ENCODE peak calls at places on chromosome 15, in seven cellular contexts. U is heart left ventricle, W is HepG2, Q is esophagus squamous epithelium, I is spleen, A is A549, L is transverse colon. Y is an unnamed sample.
A peak's percentile ranks its signal among the peaks of the same experiment; 100 is the strongest.

GRCh38 chr15:68620721-68621528 is 42.1 kb downstream of the CORO2B start:
- DNase-seq in Q (no peak), W (no peak), I (no peak), U (peak; percentile 88), A (no peak), L (peak; percentile 67), Y (peak; percentile 93)

GRCh38 chr15:71390101-71390500 is 274.8 kb downstream of the THSD4 start:
- DNase-seq in I (no peak), Q (no peak), L (no peak), W (no peak), U (no peak), A (no peak), Y (no peak)

GRCh38 chr15:43408789-43409188 is 37.9 kb downstream of the TUBGCP4 start:
- DNase-seq in Q (no peak), W (no peak), I (no peak), U (no peak), A (no peak), L (no peak), Y (no peak)

GRCh38 chr15:37375529-37375928 is 275.2 kb upstream of the MEIS2 start:
- DNase-seq in Q (no peak), I (no peak), U (no peak), A (no peak), W (no peak), L (no peak), Y (no peak)

GRCh38 chr15:22979699-22980188 is 424 bp downstream of the CYFIP1 start:
- DNase-seq in I (peak; percentile 75), Q (no peak), A (no peak), W (no peak), L (peak; percentile 26), U (no peak), Y (no peak)

GRCh38 chr15:22866066-22866465 is 27.6 kb downstream of the NIPA2 start:
- DNase-seq in A (no peak), U (no peak), I (no peak), W (no peak), L (no peak), Q (no peak), Y (no peak)

GRCh38 chr15:74781673-74782595 is at the start of gene CSK:
- DNase-seq in L (peak; percentile 81), U (peak; percentile 92), Q (no peak), I (peak; percentile 96), A (peak; percentile 67), W (no peak), Y (no peak)

GRCh38 chr15:88396382-88396781 is 70.8 kb downstream of the MRPL46 start:
- DNase-seq in U (no peak), W (no peak), Q (no peak), I (no peak), L (no peak), A (no peak), Y (no peak)

GRCh38 chr15:58213587-58214360 is 75.6 kb downstream of the AQP9 start:
- DNase-seq in A (no peak), I (no peak), U (no peak), L (no peak), W (no peak), Q (no peak), Y (no peak)

GRCh38 chr15:87959080-87959479 is 297.5 kb downstream of the NTRK3 start:
- DNase-seq in U (no peak), I (no peak), W (no peak), L (no peak), A (no peak), Q (no peak), Y (no peak)

GRCh38 chr15:38746211-38746610 is 181.6 kb upstream of the RASGRP1 start:
- DNase-seq in W (no peak), Q (no peak), I (no peak), L (no peak), U (no peak), A (no peak), Y (no peak)

GRCh38 chr15:84949043-84949442 is 32.6 kb upstream of the PDE8A start:
- DNase-seq in U (no peak), L (no peak), W (no peak), I (no peak), A (no peak), Q (no peak), Y (no peak)

GRCh38 chr15:35491999-35492398 is 54.0 kb downstream of the DPH6 start:
- DNase-seq in L (peak; percentile 26), A (no peak), Q (no peak), U (no peak), W (no peak), I (no peak), Y (no peak)

GRCh38 chr15:58666957-58667356 is 82.5 kb downstream of the ADAM10 start:
- DNase-seq in A (peak; percentile 19), L (no peak), Q (no peak), I (no peak), W (no peak), U (no peak), Y (no peak)

GRCh38 chr15:81337713-81338157 is 13.8 kb upstream of the STARD5 start:
- DNase-seq in U (no peak), L (no peak), A (no peak), W (no peak), I (no peak), Q (no peak), Y (no peak)

GRCh38 chr15:73078722-73079121 is 26.5 kb downstream of the NEO1 start:
- DNase-seq in I (no peak), U (no peak), W (peak; percentile 73), A (peak; percentile 28), L (peak; percentile 30), Q (no peak), Y (no peak)

DNA sequence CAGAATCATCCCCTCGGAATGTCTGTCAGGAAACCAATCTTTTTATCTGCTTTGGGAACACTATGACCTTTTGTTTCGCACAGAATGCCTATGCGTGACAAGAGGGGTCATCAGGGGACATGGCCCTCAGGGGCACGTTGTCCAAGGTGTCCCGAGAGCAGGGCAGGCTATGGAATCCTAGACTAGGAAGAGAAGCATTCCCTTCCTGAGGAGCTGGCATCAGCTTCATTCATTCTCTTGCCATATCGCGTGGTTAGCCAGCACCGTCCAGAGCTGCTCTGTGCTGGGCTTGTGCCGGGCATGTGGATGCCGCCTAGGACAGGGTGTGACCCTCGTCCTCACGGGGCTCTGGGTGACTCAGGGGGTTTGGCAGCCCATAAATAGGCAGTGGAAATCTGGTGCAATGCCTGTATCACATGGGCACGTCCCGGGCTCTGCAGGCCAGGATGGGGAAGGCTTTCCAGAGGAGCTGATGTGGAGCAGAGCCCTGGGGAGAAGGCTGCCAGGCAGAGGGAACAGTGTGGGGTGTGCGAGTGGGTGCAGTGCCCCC is 117.8 kb downstream of the TMEM266 start:
- DNase-seq in W (peak; percentile 20), I (no peak), Q (no peak), A (peak; percentile 56), U (peak; percentile 76), L (no peak), Y (no peak)
- TF ChIP-seq POLR2A in W (no peak), I (no peak), Q (no peak), A (no peak), U (no peak), L (no peak), Y (no peak)

GRCh38 chr15:25743909-25744275 is 119.2 kb downstream of the ATP10A start:
- DNase-seq in Q (no peak), W (no peak), U (no peak), A (no peak), L (no peak), I (no peak), Y (no peak)

GRCh38 chr15:25742008-25742407 is 121.1 kb downstream of the ATP10A start:
- DNase-seq in U (no peak), A (no peak), Q (no peak), W (no peak), L (no peak), I (no peak), Y (no peak)

GRCh38 chr15:25742421-25743159 is 120.5 kb downstream of the ATP10A start:
- DNase-seq in Q (no peak), A (no peak), W (no peak), L (no peak), I (no peak), U (no peak), Y (no peak)

GRCh38 chr15:25741253-25741575 is 121.9 kb downstream of the ATP10A start:
- DNase-seq in U (no peak), W (no peak), L (no peak), I (no peak), A (no peak), Q (no peak), Y (no peak)

GRCh38 chr15:25743160-25743908 is 119.8 kb downstream of the ATP10A start:
- DNase-seq in A (no peak), L (no peak), Q (no peak), I (no peak), W (no peak), U (no peak), Y (no peak)
- H3K4me3 ChIP-seq in A (no peak overlapping the region), L (no peak overlapping the region), Q (no peak overlapping the region), I (no peak overlapping the region), W (no peak overlapping the region), U (no peak overlapping the region), Y (no peak overlapping the region)

DNA sequence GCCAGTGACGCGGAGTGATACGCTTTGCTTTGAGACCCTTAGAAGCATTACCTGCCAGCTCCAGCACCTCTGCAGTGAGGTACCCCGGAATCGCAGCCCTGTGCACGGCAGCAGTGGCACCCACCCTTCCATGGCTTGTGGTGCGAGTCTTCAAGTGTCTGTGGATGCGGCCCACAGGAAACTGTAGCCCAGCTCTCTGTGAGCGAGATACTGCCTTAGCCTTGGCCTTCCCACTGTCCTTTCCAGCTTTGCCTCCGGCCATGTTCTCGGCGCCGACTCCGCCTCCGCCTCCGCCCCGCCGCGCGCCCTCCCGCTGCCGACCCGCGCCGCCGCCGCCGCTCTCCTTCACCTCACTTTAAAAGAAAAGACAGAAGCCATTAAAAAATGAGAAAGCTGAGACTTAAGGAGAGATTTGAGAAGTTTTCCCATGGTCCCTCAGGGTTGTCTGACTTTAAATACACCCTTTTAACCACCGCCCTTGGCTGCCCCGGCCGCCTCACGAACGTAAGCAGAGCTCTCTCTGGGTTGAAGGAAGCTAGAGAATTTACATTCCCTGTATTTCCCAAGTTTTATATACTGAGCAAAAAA is 78.5 kb upstream of the FAM174B start:
- DNase-seq in L (no peak), Q (no peak), W (no peak), U (no peak), I (no peak), A (peak; percentile 80), Y (no peak)
- H3K4me1 ChIP-seq in L (no peaks in the 10 kb centered on the region), Q (peaks cover 13% of the 10 kb centered on the region), W (no peaks in the 10 kb centered on the region), U (no peaks in the 10 kb centered on the region), I (no peaks in the 10 kb centered on the region), A (peaks cover 10% of the 10 kb centered on the region), Y (no peaks in the 10 kb centered on the region)

DNA sequence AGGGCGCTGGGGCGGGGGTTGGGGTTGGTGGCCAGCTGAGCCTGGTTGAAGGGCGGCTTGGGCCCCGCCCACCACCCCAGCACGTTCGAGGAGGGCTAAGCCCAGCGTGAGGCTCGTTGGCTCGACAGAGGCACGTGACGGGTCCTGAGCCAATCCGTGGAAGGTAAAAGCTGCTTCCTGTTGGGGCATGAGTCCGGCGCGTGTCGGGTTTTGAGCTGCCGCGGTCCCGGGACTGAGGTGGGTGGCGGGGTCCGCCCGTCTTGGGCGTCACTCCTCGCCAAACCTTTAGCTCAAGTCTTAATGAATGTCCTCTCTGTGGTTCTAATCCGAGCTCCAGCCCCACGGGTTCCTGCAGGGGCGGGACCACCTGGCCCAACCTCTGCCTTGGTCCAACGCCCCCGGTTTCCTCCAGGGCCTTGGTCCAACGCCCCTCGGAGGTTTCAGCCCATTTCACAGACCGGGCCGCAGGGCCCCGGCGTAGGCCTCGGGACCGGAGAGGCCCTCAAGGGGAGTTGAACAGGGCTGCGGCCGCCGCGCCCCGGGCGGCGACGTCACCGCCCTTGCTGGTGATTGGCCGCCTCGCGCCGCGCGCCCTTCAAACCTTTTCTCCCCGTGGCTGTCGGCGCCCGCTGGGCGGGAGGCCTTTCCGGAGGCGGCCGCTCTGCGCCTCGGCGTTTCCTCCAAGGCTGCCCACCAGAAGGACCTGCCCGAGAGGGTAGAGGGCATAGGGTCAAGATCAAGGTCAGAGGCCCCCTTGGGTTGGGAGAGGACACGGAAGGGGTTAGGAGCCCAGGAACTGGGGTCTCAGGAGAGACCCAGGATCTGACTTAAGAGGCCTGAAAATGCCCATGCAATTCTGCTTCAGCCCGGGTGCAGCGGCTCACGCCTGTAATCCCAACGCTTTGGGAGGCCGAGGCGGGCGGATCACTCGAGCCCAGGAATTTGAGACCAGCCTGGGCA is at the start of gene RCCD1:
- DNase-seq in A (peak; percentile 98), W (peak; percentile 94), L (peak; percentile 96), U (peak; percentile 97), I (peak; percentile 100), Q (peak; percentile 64), Y (peak; percentile 90)
- TF ChIP-seq POLR2A in A (peak; percentile 88), W (peak; percentile 77), L (peak; percentile 75), U (peak; percentile 59), I (no peak), Q (no peak), Y (no peak)

Y was measured in tibial nerve.